ENCODE peak calls at places on chromosome 1, in ten cellular contexts. Y, K, S, B, M, X, G, A, W and P are unnamed samples.

GRCh38 chr1:220786337-220787068 is at the start of gene MTARC1:
- DNase-seq in W (peak; percentile 85), G (peak; percentile 89), A (peak; percentile 66), X (peak; percentile 62), K (peak; percentile 85), B (no peak), M (peak; percentile 46), Y (peak; percentile 57), S (no peak), P (peak; percentile 38)

GRCh38 chr1:3573499-3573898 is 37.8 kb downstream of the MEGF6 start:
- DNase-seq in K (no peak), A (no peak), X (peak; percentile 11), G (no peak), Y (no peak), W (no peak), B (no peak), S (no peak), M (no peak), P (no peak)

GRCh38 chr1:151837197-151837596 is 2.4 kb downstream of the C2CD4D start:
- DNase-seq in W (no peak), G (no peak), Y (no peak), B (no peak), A (no peak), S (no peak), K (no peak), X (no peak), M (no peak), P (no peak)

GRCh38 chr1:197915797-197916686 is 1.1 kb upstream of the LHX9 start:
- DNase-seq in Y (no peak), X (peak; percentile 63), S (no peak), G (peak; percentile 68), W (no peak), A (peak; percentile 79), B (peak; percentile 53), M (peak; percentile 58), K (peak; percentile 60), P (peak; percentile 57)

GRCh38 chr1:63403386-63403785 is 36.0 kb downstream of the ALG6 start:
- DNase-seq in A (no peak), K (no peak), M (no peak), B (no peak), W (no peak), X (no peak), G (no peak), Y (no peak), S (no peak), P (no peak)

GRCh38 chr1:168767885-168768584 is 39.0 kb upstream of the DPT start:
- DNase-seq in K (peak; percentile 13), X (peak; percentile 82), Y (no peak), G (peak; percentile 22), S (no peak), A (peak; percentile 58), B (no peak), M (peak; percentile 79), W (peak; percentile 62), P (peak; percentile 54)

GRCh38 chr1:182615468-182616129 is 11.4 kb upstream of the RGS16 start:
- DNase-seq in G (no peak), X (peak; percentile 52), K (peak; percentile 61), M (peak; percentile 47), S (no peak), W (no peak), B (no peak), Y (no peak), A (peak; percentile 61), P (peak; percentile 78)

GRCh38 chr1:205312866-205313680 is 8.5 kb downstream of the NUAK2 start:
- DNase-seq in M (no peak), W (no peak), A (no peak), K (no peak), S (no peak), X (no peak), Y (no peak), G (no peak), B (no peak), P (no peak)

GRCh38 chr1:29821605-29822004 is 585.3 kb downstream of the PTPRU start:
- DNase-seq in A (no peak), G (no peak), W (no peak), S (no peak), Y (no peak), K (no peak), B (no peak), X (no peak), M (no peak), P (no peak)

GRCh38 chr1:183711691-183712401 is 58.7 kb upstream of the APOBEC4 start:
- DNase-seq in K (no peak), S (no peak), B (no peak), X (peak; percentile 66), G (no peak), M (peak; percentile 76), Y (no peak), A (peak; percentile 84), W (no peak), P (peak; percentile 76)

GRCh38 chr1:5519366-5520135 is 472.7 kb downstream of the NPHP4 start:
- DNase-seq in G (no peak), W (no peak), B (no peak), Y (no peak), X (no peak), S (peak; percentile 49), M (no peak), K (no peak), A (no peak), P (no peak)

GRCh38 chr1:82388679-82389078 is 587.9 kb downstream of the ADGRL2 start:
- DNase-seq in X (peak; percentile 3), G (peak; percentile 5), A (peak; percentile 43), K (no peak), W (peak; percentile 33), B (no peak), S (no peak), M (peak; percentile 51), Y (no peak), P (peak; percentile 69)

GRCh38 chr1:19062258-19063029 is 106.0 kb upstream of the IFFO2 start:
- DNase-seq in Y (no peak), G (no peak), A (no peak), X (no peak), B (peak; percentile 8), K (no peak), M (no peak), S (no peak), W (no peak), P (no peak)

GRCh38 chr1:183180213-183180612 is 5.9 kb upstream of the LAMC2 start:
- DNase-seq in A (peak; percentile 92), W (peak; percentile 72), X (peak; percentile 97), G (peak; percentile 61), K (no peak), M (peak; percentile 91), Y (no peak), B (no peak), S (no peak), P (peak; percentile 93)

GRCh38 chr1:9792156-9793042 is 31.4 kb downstream of the CLSTN1 start:
- DNase-seq in B (no peak), S (no peak), G (peak; percentile 62), X (peak; percentile 17), Y (no peak), K (no peak), M (peak; percentile 16), W (no peak), A (peak; percentile 56), P (peak; percentile 51)
- TF ChIP-seq CTCF in B (no peak), S (no peak), G (peak; percentile 48), X (no peak), Y (no peak), K (no peak), M (no peak), W (no peak), A (no peak), P (no peak)

DNA sequence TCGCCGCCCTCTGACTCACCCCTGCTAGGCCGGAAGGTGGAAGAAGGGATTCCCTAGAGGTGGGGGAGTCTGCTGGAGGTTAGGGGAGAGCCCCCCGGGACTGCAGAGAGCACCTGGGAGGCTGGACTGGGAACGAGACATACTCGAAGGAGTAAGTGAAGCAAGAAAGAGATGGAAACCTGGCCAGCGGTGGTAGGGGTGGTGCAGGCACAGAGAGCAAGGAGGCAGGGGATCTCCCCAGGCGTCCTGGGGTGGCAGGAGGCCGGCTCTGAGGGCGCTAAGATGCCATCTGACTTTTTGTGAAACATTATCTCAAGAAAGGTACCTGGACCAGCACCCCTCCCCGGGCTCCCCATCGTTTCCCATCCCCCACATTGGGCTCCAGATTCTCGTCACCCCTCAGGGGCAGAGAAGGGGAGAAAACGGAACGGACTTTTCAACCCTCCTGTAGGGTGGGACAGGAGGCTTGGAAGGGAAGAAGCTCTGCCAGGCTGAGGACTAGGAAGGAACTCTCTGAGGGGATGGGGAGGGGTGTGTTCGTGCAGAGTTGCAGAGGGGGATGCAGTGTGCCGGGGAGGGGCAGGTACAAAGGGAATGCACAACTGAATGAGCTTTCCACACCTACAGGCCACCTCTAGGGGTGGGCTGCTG is 712 bp downstream of the CHRNB2 start:
- DNase-seq in G (no peak), B (no peak), X (no peak), K (no peak), W (no peak), A (no peak), S (no peak), M (no peak), Y (no peak), P (no peak)
- H3K4me3 ChIP-seq in G (no peak overlapping the region), B (peak overlapping the region; percentile 18), X (peak overlapping the region; percentile 26), K (no peak overlapping the region), W (no peak overlapping the region), A (no peak overlapping the region), S (peak overlapping the region; percentile 41), M (peak overlapping the region; percentile 9), Y (peak overlapping the region; percentile 58), P (no peak overlapping the region)

GRCh38 chr1:231584117-231584516 is 42.5 kb upstream of the DISC1 start:
- DNase-seq in W (no peak), B (peak; percentile 33), S (no peak), G (no peak), X (peak; percentile 92), K (no peak), A (peak; percentile 71), M (peak; percentile 80), Y (no peak), P (peak; percentile 68)
- TF ChIP-seq CTCF in W (no peak), B (peak; percentile 45), S (no peak), G (peak; percentile 27), X (peak; percentile 26), K (peak; percentile 39), A (peak; percentile 12), M (peak; percentile 35), Y (peak; percentile 17), P (peak; percentile 19)

GRCh38 chr1:109750241-109750882 is 9.5 kb upstream of the GSTM3 start:
- DNase-seq in W (no peak), B (no peak), X (no peak), G (no peak), K (no peak), Y (no peak), M (no peak), S (peak; percentile 49), A (no peak), P (no peak)

GRCh38 chr1:109754738-109755137 is 9.0 kb downstream of the EPS8L3 start:
- DNase-seq in M (no peak), Y (no peak), S (no peak), W (no peak), K (no peak), B (no peak), G (no peak), A (no peak), X (no peak), P (no peak)

GRCh38 chr1:109751531-109752260 is 10.9 kb upstream of the GSTM3 start:
- DNase-seq in B (no peak), Y (no peak), W (no peak), S (peak; percentile 58), K (no peak), G (no peak), X (no peak), A (no peak), M (no peak), P (no peak)

GRCh38 chr1:109749221-109749620 is 8.4 kb upstream of the GSTM3 start:
- DNase-seq in A (no peak), G (no peak), W (no peak), Y (no peak), B (no peak), K (no peak), M (no peak), X (no peak), S (no peak), P (no peak)

GRCh38 chr1:109750920-109751319 is 10.1 kb upstream of the GSTM3 start:
- DNase-seq in G (no peak), K (no peak), B (no peak), Y (no peak), A (no peak), S (peak; percentile 47), M (no peak), X (no peak), W (no peak), P (no peak)
- H3K4me3 ChIP-seq in G (no peak overlapping the region), K (no peak overlapping the region), B (no peak overlapping the region), Y (no peak overlapping the region), A (no peak overlapping the region), S (no peak overlapping the region), M (no peak overlapping the region), X (no peak overlapping the region), W (no peak overlapping the region), P (no peak overlapping the region)